ENCODE peak calls at places on chromosome 14, in five cellular contexts. U is transverse colon, G is aorta, R is iPS DF 6.9, M is stomach. Q is an unnamed sample. For H3K4me1, the result is how much of the 10 kb centered on the place peaks cover.

GRCh38 chr14:106556665-106557289 is 1030.4 kb downstream of the TMEM121 start:
- DNase-seq in U (peak), G (no peak), R (no peak), M (peak), Q (peak)

GRCh38 chr14:100617715-100618693 is 30.8 kb upstream of the BEGAIN start:
- DNase-seq in U (peak), G (peak), R (no peak), M (no peak), Q (no peak)

GRCh38 chr14:60680511-60680910 is 31.2 kb upstream of the SIX1 start:
- DNase-seq in U (no peak), G (no peak), R (no peak), M (no peak), Q (no peak)

GRCh38 chr14:49702725-49703124 is 9.8 kb downstream of the KLHDC1 start:
- DNase-seq in U (no peak), G (no peak), R (no peak), M (no peak), Q (no peak)

GRCh38 chr14:104996483-104996882 is 10.9 kb downstream of the CLBA1 start:
- DNase-seq in U (no peak), G (no peak), R (no peak), M (no peak), Q (no peak)

GRCh38 chr14:56774503-56774902 is 35.8 kb downstream of the OTX2 start:
- DNase-seq in U (no peak), G (no peak), R (no peak), M (no peak), Q (no peak)

GRCh38 chr14:70779667-70780066 is 29.6 kb downstream of the MAP3K9 start:
- DNase-seq in U (no peak), G (no peak), R (no peak), M (no peak), Q (no peak)

GRCh38 chr14:22218729-22219128 is 370.3 kb downstream of the DAD1 start:
- DNase-seq in U (no peak), G (no peak), R (no peak), M (no peak), Q (no peak)

GRCh38 chr14:32476532-32476931 is 147.4 kb downstream of the AKAP6 start:
- DNase-seq in U (no peak), G (no peak), R (no peak), M (no peak), Q (no peak)

GRCh38 chr14:59425322-59425945 is 39.7 kb downstream of the GPR135 start:
- DNase-seq in U (no peak), G (no peak), R (no peak), M (no peak), Q (no peak)

GRCh38 chr14:53273671-53274072 is 120.5 kb upstream of the DDHD1 start:
- DNase-seq in U (no peak), G (no peak), R (no peak), M (no peak), Q (no peak)

GRCh38 chr14:55386037-55386798 is 25.4 kb downstream of the ATG14 start:
- DNase-seq in U (peak), G (no peak), R (no peak), M (no peak), Q (peak)

GRCh38 chr14:100975668-100976067 is 72.1 kb upstream of the RTL1 start:
- DNase-seq in U (no peak), G (no peak), R (no peak), M (no peak), Q (no peak)

GRCh38 chr14:101006008-101006407 is 102.5 kb upstream of the RTL1 start:
- DNase-seq in U (no peak), G (no peak), R (no peak), M (no peak), Q (no peak)

GRCh38 chr14:96588410-96589249 is 86.4 kb downstream of the PAPOLA start:
- DNase-seq in U (no peak), G (no peak), R (no peak), M (no peak), Q (no peak)

GRCh38 chr14:53999061-53999488 is 42.5 kb upstream of the BMP4 start:
- DNase-seq in U (no peak), G (no peak), R (no peak), M (no peak), Q (no peak)

GRCh38 chr14:73997944-73998451 is 21.1 kb downstream of the ENTPD5 start:
- DNase-seq in U (peak), G (no peak), R (no peak), M (no peak), Q (peak)

GRCh38 chr14:47772652-47773051 is 97.2 kb upstream of the MDGA2 start:
- DNase-seq in U (no peak), G (no peak), R (no peak), M (no peak), Q (no peak)

GRCh38 chr14:100648474-100649172 is 61.4 kb upstream of the BEGAIN start:
- DNase-seq in U (peak), G (no peak), R (no peak), M (no peak), Q (peak)

GRCh38 chr14:72222046-72222445 is 289.8 kb downstream of the RGS6 start:
- DNase-seq in U (no peak), G (no peak), R (no peak), M (no peak), Q (no peak)

GRCh38 chr14:92460916-92461579 is 52.5 kb upstream of the RIN3 start:
- DNase-seq in U (no peak), G (peak), R (no peak), M (peak), Q (no peak)

DNA sequence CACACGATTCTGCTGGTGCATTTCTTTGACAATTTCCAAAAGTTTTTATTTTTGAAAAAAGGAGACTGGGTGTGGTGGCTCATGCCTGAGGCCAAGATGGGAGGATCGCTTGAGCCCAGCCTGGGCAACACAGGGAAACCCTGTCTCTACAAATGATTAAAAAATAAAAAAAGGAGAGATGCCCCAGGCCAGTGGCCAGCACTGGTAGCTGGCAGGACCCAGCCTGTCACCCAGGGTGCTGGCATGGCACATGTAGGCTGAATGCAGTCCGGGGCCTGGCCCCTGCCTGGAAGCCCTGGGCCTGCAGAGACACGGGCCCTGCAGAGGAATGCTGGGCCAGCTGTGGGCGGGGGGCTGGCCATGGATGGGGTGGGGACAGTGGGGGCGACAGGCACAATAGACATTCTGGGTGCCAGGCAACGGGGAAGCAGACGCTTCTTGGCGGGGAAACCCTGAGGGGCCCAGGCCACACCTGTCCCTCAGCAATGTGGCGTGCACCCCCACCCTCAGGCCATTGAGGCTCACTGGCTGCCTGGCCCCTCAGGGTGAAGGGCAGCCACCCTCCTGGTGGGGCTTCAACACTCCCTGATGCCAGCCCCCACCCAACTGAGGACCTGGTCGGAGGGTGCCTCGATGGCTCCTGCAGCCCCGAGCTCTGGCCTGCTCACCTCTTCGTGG is 12.0 kb downstream of the TRMT61A start:
- DNase-seq in U (no peak), G (no peak), R (no peak), M (no peak), Q (no peak)
- H3K4me1 ChIP-seq in U (half or more), G (under half), R (under half), M (half or more), Q (under half)

DNA sequence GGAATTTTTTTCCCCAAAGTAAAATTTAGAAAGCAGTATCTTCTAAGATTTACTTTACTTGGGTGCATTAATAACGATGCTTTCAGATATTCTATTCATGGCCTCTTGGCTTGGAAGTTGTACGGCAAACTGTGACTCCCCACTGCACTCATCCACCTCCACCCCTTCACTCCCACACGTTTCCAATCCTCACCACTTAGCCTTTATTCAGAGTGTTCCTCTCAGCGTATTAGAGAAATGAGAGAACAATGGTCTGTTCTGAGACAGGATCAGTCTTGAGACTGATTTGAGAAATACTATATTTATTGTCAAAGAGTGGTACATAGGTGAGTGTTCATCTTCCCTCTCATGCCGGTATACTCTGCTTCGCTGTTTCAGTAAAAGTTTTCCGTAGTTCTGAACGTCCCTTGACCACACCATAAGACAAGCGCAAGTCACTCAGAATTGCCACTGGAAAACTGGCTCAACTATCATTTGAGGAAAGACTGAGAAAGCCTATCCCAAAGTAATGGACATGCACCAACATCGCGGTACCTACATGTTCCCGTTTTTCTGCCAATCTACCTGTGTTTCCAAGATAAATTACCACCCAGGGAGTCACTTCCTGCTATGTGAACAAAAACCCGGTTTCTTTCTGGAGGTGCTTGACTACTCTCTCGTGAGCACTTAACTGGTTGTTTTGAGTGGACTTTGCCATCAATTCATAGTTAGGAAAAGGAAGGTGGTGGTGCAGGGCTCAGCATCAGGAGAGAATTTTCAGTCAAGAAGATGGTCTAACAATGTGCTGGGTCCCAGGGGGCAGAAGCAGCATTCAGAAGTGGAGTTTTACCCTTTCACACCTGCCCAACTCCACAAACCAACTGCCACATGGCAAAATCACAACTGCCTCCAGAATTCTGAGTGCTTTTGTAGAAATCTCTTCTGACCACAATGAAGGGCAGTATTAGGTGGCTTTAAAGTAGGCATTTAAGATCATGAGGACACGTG is 1.5 kb downstream of the EGLN3 start:
- DNase-seq in U (no peak), G (no peak), R (no peak), M (no peak), Q (peak)
- H3K27ac ChIP-seq in U (peak), G (no peak), R (no peak), M (peak), Q (peak)

GRCh38 chr14:37865719-37866549 is 270.5 kb downstream of the TTC6 start:
- DNase-seq in U (no peak), G (no peak), R (no peak), M (no peak), Q (no peak)

GRCh38 chr14:37870170-37870569 is 274.7 kb downstream of the TTC6 start:
- DNase-seq in U (no peak), G (no peak), R (no peak), M (no peak), Q (no peak)

GRCh38 chr14:37874429-37875109 is 279.1 kb downstream of the TTC6 start:
- DNase-seq in U (peak), G (peak), R (peak), M (peak), Q (peak)

GRCh38 chr14:37869633-37870032 is 274.2 kb downstream of the TTC6 start:
- DNase-seq in U (no peak), G (no peak), R (no peak), M (no peak), Q (no peak)

GRCh38 chr14:37870947-37871346 is 275.5 kb downstream of the TTC6 start:
- DNase-seq in U (no peak), G (no peak), R (no peak), M (no peak), Q (no peak)
- H3K4me3 ChIP-seq in U (no peak), G (no peak), R (no peak), M (no peak), Q (no peak)

GRCh38 chr14:68607081-68607851 is 185.6 kb downstream of the ZFP36L1 start:
- DNase-seq in U (peak), G (peak), R (no peak), M (peak), Q (no peak)

GRCh38 chr14:68609012-68609411 is 183.9 kb downstream of the ZFP36L1 start:
- DNase-seq in U (no peak), G (no peak), R (no peak), M (no peak), Q (no peak)

GRCh38 chr14:68607852-68608232 is 185.0 kb downstream of the ZFP36L1 start:
- DNase-seq in U (no peak), G (no peak), R (no peak), M (no peak), Q (no peak)

GRCh38 chr14:68606644-68607043 is 186.2 kb downstream of the ZFP36L1 start:
- DNase-seq in U (no peak), G (no peak), R (no peak), M (no peak), Q (no peak)

DNA sequence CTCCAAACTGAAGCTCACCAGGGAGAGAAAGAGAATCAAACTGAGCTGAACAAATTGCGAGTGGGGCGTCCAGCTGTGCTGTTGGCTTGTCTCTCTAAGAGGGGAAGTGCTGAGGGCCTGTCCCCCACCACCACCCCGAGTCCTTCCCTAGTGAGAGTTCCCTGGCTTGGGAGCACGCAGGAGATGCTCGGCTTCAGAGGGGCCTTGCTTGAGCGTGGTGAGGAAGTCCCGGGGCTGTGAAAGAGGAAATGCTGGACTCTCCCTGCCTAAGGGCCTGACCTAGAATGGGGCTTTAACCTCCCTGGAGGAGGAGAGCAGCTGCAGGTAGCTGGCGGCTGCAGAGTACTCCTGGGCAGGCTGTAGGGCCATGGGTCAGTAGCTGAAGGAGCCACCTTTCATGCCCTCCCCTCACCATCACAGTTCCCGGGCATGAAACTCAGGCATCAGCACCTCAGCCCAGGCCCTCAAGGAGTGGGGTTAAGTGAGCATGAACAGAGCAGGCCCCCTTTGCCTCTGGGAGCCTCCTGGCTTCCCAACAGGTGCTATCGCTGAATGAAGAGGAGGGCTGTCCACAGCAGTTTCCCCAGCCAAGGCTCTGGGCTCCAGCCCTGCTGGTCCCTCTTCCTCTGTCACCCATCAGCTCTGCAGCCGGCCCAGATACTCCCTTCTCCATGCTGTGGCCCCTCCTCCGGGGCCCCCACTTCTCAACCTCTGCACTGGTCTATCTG is 184.5 kb downstream of the ZFP36L1 start:
- DNase-seq in U (peak), G (peak), R (no peak), M (no peak), Q (no peak)
- H3K4me1 ChIP-seq in U (under half), G (under half), R (under half), M (half or more), Q (under half)

DNA sequence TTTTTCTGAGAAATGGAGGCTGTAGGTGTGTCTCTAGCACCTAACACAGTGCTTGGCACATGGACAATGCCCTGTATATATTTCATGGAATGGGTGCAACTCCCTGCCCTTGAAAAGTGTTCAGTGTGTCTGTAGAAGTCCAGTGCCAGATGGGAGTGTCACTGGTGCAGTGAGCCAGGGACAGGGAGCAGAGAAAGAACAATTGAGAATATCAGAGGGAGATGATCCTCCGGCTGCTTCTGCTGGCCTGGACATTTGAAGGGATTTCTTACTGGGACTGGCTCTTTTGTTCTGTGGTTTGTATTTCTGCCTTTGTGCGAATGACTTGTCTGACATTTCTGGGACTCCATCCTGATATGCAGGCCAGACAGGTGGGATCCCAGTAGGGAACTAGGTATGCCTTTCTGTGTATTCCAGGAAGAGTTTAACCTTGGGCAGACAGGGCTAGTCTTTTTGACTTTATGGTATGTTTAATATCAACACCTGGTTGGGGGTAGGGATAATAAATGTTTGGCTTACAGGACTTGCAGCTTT is 328.0 kb downstream of the NRXN3 start:
- DNase-seq in U (no peak), G (no peak), R (no peak), M (no peak), Q (no peak)
- H3K27ac ChIP-seq in U (no peak), G (no peak), R (no peak), M (no peak), Q (no peak)

GRCh38 chr14:36664322-36665193 is 2.9 kb downstream of the PAX9 start:
- DNase-seq in U (no peak), G (no peak), R (no peak), M (no peak), Q (no peak)

GRCh38 chr14:36663404-36664321 is 2.0 kb downstream of the PAX9 start:
- DNase-seq in U (no peak), G (no peak), R (no peak), M (no peak), Q (no peak)

GRCh38 chr14:36662258-36662542 is 540 bp downstream of the PAX9 start:
- DNase-seq in U (no peak), G (no peak), R (no peak), M (no peak), Q (no peak)

GRCh38 chr14:36661506-36662257 is at the start of gene PAX9:
- DNase-seq in U (peak), G (peak), R (no peak), M (peak), Q (peak)

DNA sequence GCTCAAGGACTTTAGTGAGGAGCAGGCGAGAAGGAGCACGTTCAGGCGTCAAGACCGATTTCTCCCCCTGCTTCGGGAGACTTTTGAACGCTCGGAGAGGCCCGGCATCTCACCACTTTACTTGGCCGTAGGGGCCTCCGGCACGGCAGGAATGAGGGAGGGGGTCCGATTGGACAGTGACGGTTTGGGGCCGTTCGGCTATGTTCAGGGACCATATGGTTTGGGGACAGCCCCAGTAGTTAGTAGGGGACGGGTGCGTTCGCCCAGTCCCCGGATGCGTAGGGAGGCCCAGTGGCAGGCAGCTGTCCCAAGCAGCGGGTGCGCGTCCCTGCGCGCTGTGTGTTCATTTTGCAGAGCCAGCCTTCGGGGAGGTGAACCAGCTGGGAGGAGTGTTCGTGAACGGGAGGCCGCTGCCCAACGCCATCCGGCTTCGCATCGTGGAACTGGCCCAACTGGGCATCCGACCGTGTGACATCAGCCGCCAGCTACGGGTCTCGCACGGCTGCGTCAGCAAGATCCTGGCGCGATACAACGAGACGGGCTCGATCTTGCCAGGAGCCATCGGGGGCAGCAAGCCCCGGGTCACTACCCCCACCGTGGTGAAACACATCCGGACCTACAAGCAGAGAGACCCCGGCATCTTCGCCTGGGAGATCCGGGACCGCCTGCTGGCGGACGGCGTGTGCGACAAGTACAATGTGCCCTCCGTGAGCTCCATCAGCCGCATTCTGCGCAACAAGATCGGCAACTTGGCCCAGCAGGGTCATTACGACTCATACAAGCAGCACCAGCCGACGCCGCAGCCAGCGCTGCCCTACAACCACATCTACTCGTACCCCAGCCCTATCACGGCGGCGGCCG is 1.1 kb downstream of the PAX9 start:
- DNase-seq in U (no peak), G (no peak), R (no peak), M (no peak), Q (no peak)
- H3K4me3 ChIP-seq in U (peak), G (peak), R (peak), M (peak), Q (peak)

DNA sequence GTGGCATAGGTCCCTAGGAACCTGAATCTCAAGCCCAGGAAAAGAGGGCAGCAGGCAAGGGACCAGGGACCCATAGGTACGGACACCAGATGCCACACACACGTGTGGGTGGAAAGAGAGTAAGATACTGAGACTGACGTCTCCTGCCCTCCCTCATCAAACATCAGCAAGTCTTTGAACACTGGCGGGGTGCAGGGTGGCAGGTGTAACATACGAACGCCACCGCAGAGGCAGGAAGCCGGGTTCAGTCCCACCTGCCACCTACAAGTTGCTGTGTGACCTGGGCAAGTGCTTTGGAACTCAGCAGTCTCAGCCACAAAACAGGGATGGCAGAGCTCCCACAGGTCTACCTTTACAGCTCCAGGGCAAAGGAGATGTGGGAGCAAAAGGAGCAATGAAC is 11.1 kb downstream of the ACTN1 start:
- DNase-seq in U (no peak), G (no peak), R (no peak), M (no peak), Q (peak)
- H3K4me1 ChIP-seq in U (half or more), G (under half), R (under half), M (half or more), Q (under half)

GRCh38 chr14:90851327-90852036 is 35.3 kb upstream of the TTC7B start:
- DNase-seq in U (no peak), G (no peak), R (no peak), M (no peak), Q (peak)
- H3K27ac ChIP-seq in U (no peak), G (no peak), R (no peak), M (no peak), Q (no peak)

Q was measured in small intestine.